ENCODE peak calls at places on chromosomes 16 and 17, in four cellular contexts. V is stimulated activated naive B cell treated with anti-CD40 and anti-IgM and Interleukin-4, amounts not matched to agents 10 μg/mL and 1 μg/mL and 100 μg/mL, for 72 hours; X is mesothelial cell of epicardium; D is cardiac fibroblast. W is an unnamed sample.

GRCh38 chr16:21302898-21303528 is 24.9 kb upstream of the CRYM start:
- DNase-seq in D (peak), V (no peak), X (no peak), W (no peak)

GRCh38 chr16:80968386-80969113 is 38.1 kb downstream of the CMC2 start:
- DNase-seq in V (no peak), D (no peak), X (no peak), W (no peak)

GRCh38 chr17:27495460-27495859 is 39.2 kb downstream of the KSR1 start:
- DNase-seq in X (no peak), D (no peak), V (no peak), W (no peak)

GRCh38 chr16:21599994-21600773 is 807 bp downstream of the METTL9 start:
- DNase-seq in V (peak), X (no peak), D (peak), W (no peak)

GRCh38 chr17:82494236-82495055 is 25.1 kb upstream of the FOXK2 start:
- DNase-seq in X (peak), V (peak), D (peak), W (peak)

GRCh38 chr17:28726396-28726911 is 421 bp upstream of the TLCD1 start:
- DNase-seq in X (no peak), V (peak), D (peak), W (peak)

GRCh38 chr16:31508706-31509523 is 724 bp upstream of the RUSF1 start:
- DNase-seq in D (peak), X (no peak), V (no peak), W (no peak)

GRCh38 chr16:67834242-67834614 is 7.9 kb upstream of the THAP11 start:
- DNase-seq in X (no peak), D (no peak), V (no peak), W (no peak)

GRCh38 chr17:42850964-42851363 is at the start of gene AOC3:
- DNase-seq in V (no peak), D (peak), X (no peak), W (no peak)

GRCh38 chr17:56798916-56799315 is 34.8 kb downstream of the C17orf67 start:
- DNase-seq in X (no peak), V (no peak), D (peak), W (no peak)

GRCh38 chr16:83296505-83296904 is 511.3 kb upstream of the HSBP1 start:
- DNase-seq in D (no peak), X (no peak), V (no peak), W (no peak)

GRCh38 chr16:85126731-85127662 is 14.7 kb upstream of the CIBAR2 start:
- DNase-seq in X (no peak), D (peak), V (no peak), W (no peak)

GRCh38 chr17:3526491-3526890 is 31.1 kb downstream of the TRPV3 start:
- DNase-seq in V (no peak), X (no peak), D (no peak), W (no peak)

GRCh38 chr17:74528491-74529199 is 2.6 kb downstream of the CD300LB start:
- DNase-seq in D (no peak), X (no peak), V (peak), W (no peak)

GRCh38 chr17:15657868-15658775 is 26.0 kb downstream of the TRIM16 start:
- DNase-seq in D (no peak), V (no peak), X (no peak), W (no peak)

GRCh38 chr17:76089680-76090516 is 10.9 kb downstream of the ZACN start:
- DNase-seq in X (no peak), D (no peak), V (no peak), W (no peak)

GRCh38 chr17:80952291-80952690 is 39.4 kb upstream of the CHMP6 start:
- DNase-seq in X (no peak), V (no peak), D (no peak), W (no peak)

GRCh38 chr17:70106551-70106950 is 31.5 kb downstream of the KCNJ16 start:
- DNase-seq in X (no peak), D (no peak), V (no peak), W (no peak)

GRCh38 chr17:64622931-64623654 is 39.0 kb downstream of the SMURF2 start:
- DNase-seq in D (peak), X (no peak), V (no peak), W (no peak)

GRCh38 chr17:77619326-77619725 is 339.2 kb upstream of the TNRC6C start:
- DNase-seq in X (no peak), D (no peak), V (no peak), W (no peak)

GRCh38 chr16:78183886-78184553 is 84.6 kb downstream of the WWOX start:
- DNase-seq in D (no peak), X (no peak), V (no peak), W (no peak)

GRCh38 chr16:4402439-4403132 is 13.8 kb downstream of the CORO7 start:
- DNase-seq in D (peak), X (peak), V (peak), W (peak)

GRCh38 chr17:75516619-75517276 is 420 bp downstream of the TSEN54 start:
- DNase-seq in V (peak), D (peak), X (no peak), W (no peak)